ENCODE peak calls at places on chromosomes 3 and 15, in seven cellular contexts. Q is SJSA1, X is tibial nerve, O is retina, J is psoas muscle, D is IMR-90, N is memory B cell. U is an unnamed sample.

GRCh38 chr15:65468229-65468628 is 45.5 kb upstream of the IGDCC4 start:
- DNase-seq in Q (no peak), X (no peak), O (no peak), J (no peak), D (no peak), N (no peak), U (no peak)

GRCh38 chr3:42032693-42033349 is 58.3 kb upstream of the TRAK1 start:
- DNase-seq in Q (peak; percentile 59), X (peak; percentile 74), O (peak; percentile 89), J (peak; percentile 83), D (peak; percentile 98), N (no peak), U (peak; percentile 77)

GRCh38 chr3:113148814-113149213 is 62.5 kb upstream of the BOC start:
- DNase-seq in Q (no peak), X (no peak), O (no peak), J (no peak), D (no peak), N (no peak), U (no peak)

GRCh38 chr3:181298421-181298820 is 308.9 kb upstream of the DNAJC19 start:
- DNase-seq in Q (no peak), X (no peak), O (no peak), J (no peak), D (peak; percentile 33), N (no peak), U (no peak)

GRCh38 chr15:41559489-41560177 is 621 bp downstream of the TYRO3 start:
- DNase-seq in Q (no peak), X (no peak), O (peak; percentile 59), J (peak; percentile 57), D (no peak), N (no peak), U (no peak)

GRCh38 chr15:50712018-50712417 is 25.4 kb upstream of the TRPM7 start:
- DNase-seq in Q (no peak), X (no peak), O (no peak), J (no peak), D (no peak), N (no peak), U (no peak)

GRCh38 chr3:196624008-196624790 is 15.3 kb upstream of the NRROS start:
- DNase-seq in Q (no peak), X (no peak), O (no peak), J (no peak), D (no peak), N (peak; percentile 61), U (no peak)

GRCh38 chr15:85937661-85938060 is 142.0 kb upstream of the AGBL1 start:
- DNase-seq in Q (no peak), X (no peak), O (no peak), J (no peak), D (no peak), N (no peak), U (no peak)

GRCh38 chr3:86766331-86766730 is 224.6 kb downstream of the VGLL3 start:
- DNase-seq in Q (no peak), X (no peak), O (no peak), J (no peak), D (no peak), N (no peak), U (no peak)

U was measured in gastrocnemius medialis.